ENCODE peak calls at places on chromosome 4, in seven cellular contexts. One of them, this sample, is unnamed.

GRCh38 chr4:136121431-136121830 is 1410.9 kb downstream of the PCDH18 start:
- DNase-seq in fibroblast of pulmonary artery: no peak
- DNase-seq in OCI-LY7: no peak
- DNase-seq in IMR-90: no peak
- DNase-seq in fibroblast of mammary gland: no peak
- DNase-seq in suprapubic skin: no peak
- DNase-seq in cardiac fibroblast: no peak
- DNase-seq in this sample: no peak

GRCh38 chr4:81839347-81840042 is 367.8 kb upstream of the RASGEF1B start:
- DNase-seq in fibroblast of pulmonary artery: no peak
- DNase-seq in OCI-LY7: no peak
- DNase-seq in IMR-90: no peak
- DNase-seq in fibroblast of mammary gland: no peak
- DNase-seq in suprapubic skin: no peak
- DNase-seq in cardiac fibroblast: no peak
- DNase-seq in this sample: no peak

GRCh38 chr4:2798399-2799301 is 5.8 kb downstream of the SH3BP2 start:
- DNase-seq in fibroblast of pulmonary artery: peak
- DNase-seq in OCI-LY7: peak
- DNase-seq in IMR-90: no peak
- DNase-seq in fibroblast of mammary gland: no peak
- DNase-seq in suprapubic skin: peak
- DNase-seq in cardiac fibroblast: peak
- DNase-seq in this sample: no peak

GRCh38 chr4:82560853-82561744 is 689 bp downstream of the TMEM150C start:
- DNase-seq in fibroblast of pulmonary artery: no peak
- DNase-seq in OCI-LY7: no peak
- DNase-seq in IMR-90: no peak
- DNase-seq in fibroblast of mammary gland: no peak
- DNase-seq in suprapubic skin: no peak
- DNase-seq in cardiac fibroblast: no peak
- DNase-seq in this sample: no peak

GRCh38 chr4:74632634-74633033 is 161.7 kb downstream of the BTC start:
- DNase-seq in fibroblast of pulmonary artery: peak
- DNase-seq in OCI-LY7: no peak
- DNase-seq in IMR-90: peak
- DNase-seq in fibroblast of mammary gland: peak
- DNase-seq in suprapubic skin: no peak
- DNase-seq in cardiac fibroblast: peak
- DNase-seq in this sample: peak

GRCh38 chr4:164866817-164867490 is 10.0 kb upstream of the APELA start:
- DNase-seq in fibroblast of pulmonary artery: no peak
- DNase-seq in OCI-LY7: no peak
- DNase-seq in IMR-90: no peak
- DNase-seq in fibroblast of mammary gland: peak
- DNase-seq in suprapubic skin: no peak
- DNase-seq in cardiac fibroblast: no peak
- DNase-seq in this sample: peak

GRCh38 chr4:181245326-181245725 is 997.9 kb upstream of the TENM3 start:
- DNase-seq in fibroblast of pulmonary artery: no peak
- DNase-seq in OCI-LY7: no peak
- DNase-seq in IMR-90: no peak
- DNase-seq in fibroblast of mammary gland: no peak
- DNase-seq in suprapubic skin: no peak
- DNase-seq in cardiac fibroblast: no peak
- DNase-seq in this sample: no peak

GRCh38 chr4:122152699-122153328 is 683 bp downstream of the BLTP1 start:
- DNase-seq in fibroblast of pulmonary artery: peak
- DNase-seq in OCI-LY7: peak
- DNase-seq in IMR-90: peak
- DNase-seq in fibroblast of mammary gland: peak
- DNase-seq in suprapubic skin: peak
- DNase-seq in cardiac fibroblast: peak
- DNase-seq in this sample: peak

GRCh38 chr4:187070158-187070557 is 346.5 kb upstream of the FAT1 start:
- DNase-seq in fibroblast of pulmonary artery: no peak
- DNase-seq in OCI-LY7: no peak
- DNase-seq in IMR-90: no peak
- DNase-seq in fibroblast of mammary gland: no peak
- DNase-seq in suprapubic skin: no peak
- DNase-seq in cardiac fibroblast: no peak
- DNase-seq in this sample: no peak

GRCh38 chr4:7332216-7333023 is 102.3 kb downstream of the PSAPL1 start:
- DNase-seq in fibroblast of pulmonary artery: peak
- DNase-seq in OCI-LY7: no peak
- DNase-seq in IMR-90: peak
- DNase-seq in fibroblast of mammary gland: peak
- DNase-seq in suprapubic skin: no peak
- DNase-seq in cardiac fibroblast: peak
- DNase-seq in this sample: peak

GRCh38 chr4:89894654-89895652 is at the start of gene MMRN1:
- DNase-seq in fibroblast of pulmonary artery: peak
- DNase-seq in OCI-LY7: peak
- DNase-seq in IMR-90: no peak
- DNase-seq in fibroblast of mammary gland: no peak
- DNase-seq in suprapubic skin: no peak
- DNase-seq in cardiac fibroblast: peak
- DNase-seq in this sample: no peak

GRCh38 chr4:80611366-80611765 is 275.8 kb downstream of the CFAP299 start:
- DNase-seq in fibroblast of pulmonary artery: no peak
- DNase-seq in OCI-LY7: peak
- DNase-seq in IMR-90: no peak
- DNase-seq in fibroblast of mammary gland: no peak
- DNase-seq in suprapubic skin: no peak
- DNase-seq in cardiac fibroblast: no peak
- DNase-seq in this sample: no peak

GRCh38 chr4:17788956-17789355 is 7.5 kb upstream of the FAM184B start:
- DNase-seq in fibroblast of pulmonary artery: no peak
- DNase-seq in OCI-LY7: no peak
- DNase-seq in IMR-90: peak
- DNase-seq in fibroblast of mammary gland: no peak
- DNase-seq in suprapubic skin: no peak
- DNase-seq in cardiac fibroblast: no peak
- DNase-seq in this sample: no peak

GRCh38 chr4:69536558-69536957 is 40.9 kb upstream of the UGT2B4 start:
- DNase-seq in fibroblast of pulmonary artery: no peak
- DNase-seq in OCI-LY7: no peak
- DNase-seq in IMR-90: no peak
- DNase-seq in fibroblast of mammary gland: no peak
- DNase-seq in suprapubic skin: no peak
- DNase-seq in cardiac fibroblast: no peak
- DNase-seq in this sample: no peak

GRCh38 chr4:39559641-39560040 is 32.4 kb upstream of the UGDH start:
- DNase-seq in fibroblast of pulmonary artery: no peak
- DNase-seq in OCI-LY7: no peak
- DNase-seq in IMR-90: no peak
- DNase-seq in fibroblast of mammary gland: no peak
- DNase-seq in suprapubic skin: no peak
- DNase-seq in cardiac fibroblast: peak
- DNase-seq in this sample: peak

GRCh38 chr4:121273191-121273590 is 107.6 kb downstream of the QRFPR start:
- DNase-seq in fibroblast of pulmonary artery: no peak
- DNase-seq in OCI-LY7: no peak
- DNase-seq in IMR-90: no peak
- DNase-seq in fibroblast of mammary gland: no peak
- DNase-seq in suprapubic skin: no peak
- DNase-seq in cardiac fibroblast: no peak
- DNase-seq in this sample: no peak

GRCh38 chr4:38385286-38386010 is 278.6 kb upstream of the KLF3 start:
- DNase-seq in fibroblast of pulmonary artery: no peak
- DNase-seq in OCI-LY7: no peak
- DNase-seq in IMR-90: no peak
- DNase-seq in fibroblast of mammary gland: peak
- DNase-seq in suprapubic skin: no peak
- DNase-seq in cardiac fibroblast: no peak
- DNase-seq in this sample: peak

GRCh38 chr4:175190654-175191053 is 272.5 kb downstream of the ADAM29 start:
- DNase-seq in fibroblast of pulmonary artery: no peak
- DNase-seq in OCI-LY7: no peak
- DNase-seq in IMR-90: no peak
- DNase-seq in fibroblast of mammary gland: no peak
- DNase-seq in suprapubic skin: no peak
- DNase-seq in cardiac fibroblast: no peak
- DNase-seq in this sample: no peak

GRCh38 chr4:84237008-84237407 is 262.1 kb downstream of the NKX6-1 start:
- DNase-seq in fibroblast of pulmonary artery: no peak
- DNase-seq in OCI-LY7: no peak
- DNase-seq in IMR-90: no peak
- DNase-seq in fibroblast of mammary gland: peak
- DNase-seq in suprapubic skin: no peak
- DNase-seq in cardiac fibroblast: no peak
- DNase-seq in this sample: peak

GRCh38 chr4:2560167-2560566 is 23.7 kb downstream of the FAM193A start:
- DNase-seq in fibroblast of pulmonary artery: no peak
- DNase-seq in OCI-LY7: no peak
- DNase-seq in IMR-90: no peak
- DNase-seq in fibroblast of mammary gland: no peak
- DNase-seq in suprapubic skin: no peak
- DNase-seq in cardiac fibroblast: no peak
- DNase-seq in this sample: no peak

GRCh38 chr4:61204353-61204752 is 4.2 kb downstream of the ADGRL3 start:
- DNase-seq in fibroblast of pulmonary artery: peak
- DNase-seq in OCI-LY7: no peak
- DNase-seq in IMR-90: peak
- DNase-seq in fibroblast of mammary gland: no peak
- DNase-seq in suprapubic skin: no peak
- DNase-seq in cardiac fibroblast: peak
- DNase-seq in this sample: no peak

GRCh38 chr4:187615972-187616371 is 379.6 kb upstream of the ZFP42 start:
- DNase-seq in fibroblast of pulmonary artery: no peak
- DNase-seq in OCI-LY7: no peak
- DNase-seq in IMR-90: no peak
- DNase-seq in fibroblast of mammary gland: no peak
- DNase-seq in suprapubic skin: no peak
- DNase-seq in cardiac fibroblast: no peak
- DNase-seq in this sample: no peak

GRCh38 chr4:165493359-165493758 is 114.6 kb downstream of the CPE start:
- DNase-seq in fibroblast of pulmonary artery: peak
- DNase-seq in OCI-LY7: peak
- DNase-seq in IMR-90: peak
- DNase-seq in fibroblast of mammary gland: peak
- DNase-seq in suprapubic skin: peak
- DNase-seq in cardiac fibroblast: peak
- DNase-seq in this sample: peak

GRCh38 chr4:119010909-119011606 is 122.4 kb downstream of the SYNPO2 start:
- DNase-seq in fibroblast of pulmonary artery: no peak
- DNase-seq in OCI-LY7: no peak
- DNase-seq in IMR-90: no peak
- DNase-seq in fibroblast of mammary gland: peak
- DNase-seq in suprapubic skin: no peak
- DNase-seq in cardiac fibroblast: peak
- DNase-seq in this sample: peak

GRCh38 chr4:15150636-15151432 is 148.6 kb downstream of the CPEB2 start:
- DNase-seq in fibroblast of pulmonary artery: no peak
- DNase-seq in OCI-LY7: no peak
- DNase-seq in IMR-90: no peak
- DNase-seq in fibroblast of mammary gland: no peak
- DNase-seq in suprapubic skin: no peak
- DNase-seq in cardiac fibroblast: no peak
- DNase-seq in this sample: no peak

GRCh38 chr4:56874166-56874565 is 33.5 kb upstream of the REST start:
- DNase-seq in fibroblast of pulmonary artery: no peak
- DNase-seq in OCI-LY7: no peak
- DNase-seq in IMR-90: no peak
- DNase-seq in fibroblast of mammary gland: no peak
- DNase-seq in suprapubic skin: no peak
- DNase-seq in cardiac fibroblast: no peak
- DNase-seq in this sample: no peak

GRCh38 chr4:93414041-93414440 is 414.5 kb upstream of the ATOH1 start:
- DNase-seq in fibroblast of pulmonary artery: no peak
- DNase-seq in OCI-LY7: no peak
- DNase-seq in IMR-90: no peak
- DNase-seq in fibroblast of mammary gland: no peak
- DNase-seq in suprapubic skin: no peak
- DNase-seq in cardiac fibroblast: no peak
- DNase-seq in this sample: no peak

GRCh38 chr4:168101026-168101425 is 8.7 kb downstream of the ANXA10 start:
- DNase-seq in fibroblast of pulmonary artery: peak
- DNase-seq in OCI-LY7: no peak
- DNase-seq in IMR-90: no peak
- DNase-seq in fibroblast of mammary gland: peak
- DNase-seq in suprapubic skin: no peak
- DNase-seq in cardiac fibroblast: peak
- DNase-seq in this sample: no peak

GRCh38 chr4:104420766-104421165 is 73.9 kb downstream of the CXXC4 start:
- DNase-seq in fibroblast of pulmonary artery: no peak
- DNase-seq in OCI-LY7: no peak
- DNase-seq in IMR-90: no peak
- DNase-seq in fibroblast of mammary gland: no peak
- DNase-seq in suprapubic skin: no peak
- DNase-seq in cardiac fibroblast: no peak
- DNase-seq in this sample: no peak

GRCh38 chr4:2662598-2662997 is 93.5 kb downstream of the TNIP2 start:
- DNase-seq in fibroblast of pulmonary artery: peak
- DNase-seq in OCI-LY7: no peak
- DNase-seq in IMR-90: peak
- DNase-seq in fibroblast of mammary gland: peak
- DNase-seq in suprapubic skin: no peak
- DNase-seq in cardiac fibroblast: peak
- DNase-seq in this sample: peak

GRCh38 chr4:102579794-102580462 is 78.8 kb downstream of the NFKB1 start:
- DNase-seq in fibroblast of pulmonary artery: no peak
- DNase-seq in OCI-LY7: no peak
- DNase-seq in IMR-90: no peak
- DNase-seq in fibroblast of mammary gland: no peak
- DNase-seq in suprapubic skin: no peak
- DNase-seq in cardiac fibroblast: no peak
- DNase-seq in this sample: no peak
- H3K4me3 ChIP-seq in fibroblast of pulmonary artery: no peak
- H3K4me3 ChIP-seq in OCI-LY7: no peak
- H3K4me3 ChIP-seq in IMR-90: no peak
- H3K4me3 ChIP-seq in fibroblast of mammary gland: no peak
- H3K4me3 ChIP-seq in suprapubic skin: no peak
- H3K4me3 ChIP-seq in cardiac fibroblast: no peak
- H3K4me3 ChIP-seq in this sample: no peak

GRCh38 chr4:113248320-113248719 is 198.9 kb downstream of the ANK2 start:
- DNase-seq in fibroblast of pulmonary artery: no peak
- DNase-seq in OCI-LY7: no peak
- DNase-seq in IMR-90: no peak
- DNase-seq in fibroblast of mammary gland: no peak
- DNase-seq in suprapubic skin: no peak
- DNase-seq in cardiac fibroblast: no peak
- DNase-seq in this sample: no peak
- TF ChIP-seq CTCF in fibroblast of pulmonary artery: no peak
- TF ChIP-seq CTCF in OCI-LY7: peak
- TF ChIP-seq CTCF in IMR-90: no peak
- TF ChIP-seq CTCF in fibroblast of mammary gland: peak
- TF ChIP-seq CTCF in suprapubic skin: no peak
- TF ChIP-seq CTCF in cardiac fibroblast: peak
- TF ChIP-seq CTCF in this sample: no peak

GRCh38 chr4:172818901-172819300 is 349.7 kb upstream of the GALNT7 start:
- DNase-seq in fibroblast of pulmonary artery: no peak
- DNase-seq in OCI-LY7: no peak
- DNase-seq in IMR-90: no peak
- DNase-seq in fibroblast of mammary gland: no peak
- DNase-seq in suprapubic skin: no peak
- DNase-seq in cardiac fibroblast: no peak
- DNase-seq in this sample: no peak
- H3K4me3 ChIP-seq in fibroblast of pulmonary artery: no peak
- H3K4me3 ChIP-seq in OCI-LY7: no peak
- H3K4me3 ChIP-seq in IMR-90: no peak
- H3K4me3 ChIP-seq in fibroblast of mammary gland: no peak
- H3K4me3 ChIP-seq in suprapubic skin: no peak
- H3K4me3 ChIP-seq in cardiac fibroblast: no peak
- H3K4me3 ChIP-seq in this sample: no peak

GRCh38 chr4:25667931-25668557 is 12.4 kb downstream of the SLC34A2 start:
- DNase-seq in fibroblast of pulmonary artery: peak
- DNase-seq in OCI-LY7: no peak
- DNase-seq in IMR-90: no peak
- DNase-seq in fibroblast of mammary gland: no peak
- DNase-seq in suprapubic skin: no peak
- DNase-seq in cardiac fibroblast: no peak
- DNase-seq in this sample: no peak
- TF ChIP-seq CTCF in fibroblast of pulmonary artery: no peak
- TF ChIP-seq CTCF in OCI-LY7: no peak
- TF ChIP-seq CTCF in IMR-90: no peak
- TF ChIP-seq CTCF in fibroblast of mammary gland: no peak
- TF ChIP-seq CTCF in suprapubic skin: no peak
- TF ChIP-seq CTCF in cardiac fibroblast: no peak
- TF ChIP-seq CTCF in this sample: no peak

This sample was measured in AG10803.